ENCODE peak calls at places on chromosome 6, in seven cellular contexts. D, L, M, V, R, C and Y are unnamed samples.

GRCh38 chr6:169167581-169168301 is 85.9 kb downstream of the THBS2 start:
- DNase-seq in D (no peak), L (peak), M (peak), V (no peak), R (peak), C (peak), Y (no peak)

GRCh38 chr6:26087284-26088115 is at the start of gene HFE:
- DNase-seq in D (peak), L (peak), M (peak), V (peak), R (no peak), C (peak), Y (no peak)

GRCh38 chr6:34663887-34664269 is 32.7 kb downstream of the ILRUN start:
- DNase-seq in D (no peak), L (peak), M (no peak), V (no peak), R (no peak), C (no peak), Y (no peak)

GRCh38 chr6:75414445-75415021 is 79.1 kb downstream of the FILIP1 start:
- DNase-seq in D (no peak), L (no peak), M (no peak), V (no peak), R (no peak), C (no peak), Y (no peak)

GRCh38 chr6:165616116-165616515 is 46.9 kb downstream of the PDE10A start:
- DNase-seq in D (peak), L (no peak), M (no peak), V (no peak), R (no peak), C (peak), Y (no peak)

GRCh38 chr6:47648031-47648430 is 50.3 kb upstream of the ADGRF4 start:
- DNase-seq in D (no peak), L (no peak), M (no peak), V (no peak), R (no peak), C (no peak), Y (no peak)

GRCh38 chr6:53201270-53201669 is 52.6 kb upstream of the GCM1 start:
- DNase-seq in D (no peak), L (no peak), M (no peak), V (no peak), R (no peak), C (no peak), Y (no peak)

GRCh38 chr6:54002118-54002517 is 109.1 kb upstream of the MLIP start:
- DNase-seq in D (no peak), L (peak), M (no peak), V (no peak), R (no peak), C (peak), Y (no peak)

GRCh38 chr6:26575494-26575939 is 21.2 kb upstream of the ABT1 start:
- DNase-seq in D (no peak), L (peak), M (no peak), V (no peak), R (no peak), C (no peak), Y (no peak)

GRCh38 chr6:158324136-158324535 is 11.9 kb downstream of the TULP4 start:
- DNase-seq in D (no peak), L (peak), M (no peak), V (no peak), R (no peak), C (peak), Y (no peak)

GRCh38 chr6:63661769-63662168 is 26.2 kb downstream of the PHF3 start:
- DNase-seq in D (no peak), L (no peak), M (no peak), V (no peak), R (no peak), C (no peak), Y (no peak)